ENCODE peak calls at places on chromosome 14, in seven cellular contexts. Y, D, K, L, E, A and S are unnamed samples.

GRCh38 chr14:61326847-61327246 is 5.5 kb downstream of the PRKCH start:
- DNase-seq in Y (no peak), D (no peak), K (peak), L (peak), E (peak), A (peak), S (peak)

GRCh38 chr14:52063107-52063506 is 5.8 kb downstream of the NID2 start:
- DNase-seq in Y (no peak), D (no peak), K (no peak), L (no peak), E (no peak), A (no peak), S (no peak)

GRCh38 chr14:101232340-101233015 is 328.8 kb upstream of the DIO3 start:
- DNase-seq in Y (no peak), D (no peak), K (no peak), L (no peak), E (no peak), A (no peak), S (no peak)

GRCh38 chr14:76348898-76349297 is 27.0 kb upstream of the ESRRB start:
- DNase-seq in Y (peak), D (peak), K (no peak), L (no peak), E (peak), A (no peak), S (no peak)

GRCh38 chr14:101188571-101188915 is 285.0 kb upstream of the RTL1 start:
- DNase-seq in Y (no peak), D (no peak), K (no peak), L (no peak), E (peak), A (no peak), S (no peak)

GRCh38 chr14:46490150-46490769 is 161.3 kb downstream of the RPL10L start:
- DNase-seq in Y (no peak), D (peak), K (no peak), L (no peak), E (no peak), A (no peak), S (no peak)

GRCh38 chr14:98189077-98189476 is 1082.9 kb downstream of the BCL11B start:
- DNase-seq in Y (no peak), D (no peak), K (no peak), L (no peak), E (no peak), A (no peak), S (no peak)

GRCh38 chr14:102052522-102052921 is 34.3 kb downstream of the HSP90AA1 start:
- DNase-seq in Y (no peak), D (no peak), K (no peak), L (no peak), E (no peak), A (no peak), S (no peak)

GRCh38 chr14:32129124-32129523 is 52.0 kb downstream of the ARHGAP5 start:
- DNase-seq in Y (no peak), D (no peak), K (no peak), L (no peak), E (no peak), A (no peak), S (no peak)

GRCh38 chr14:105144666-105145380 is 23.8 kb downstream of the JAG2 start:
- DNase-seq in Y (no peak), D (no peak), K (no peak), L (no peak), E (peak), A (peak), S (no peak)

GRCh38 chr14:88748288-88748687 is 44.5 kb downstream of the EML5 start:
- DNase-seq in Y (no peak), D (no peak), K (no peak), L (no peak), E (no peak), A (no peak), S (no peak)

GRCh38 chr14:50985124-50985815 is 41.0 kb upstream of the PYGL start:
- DNase-seq in Y (no peak), D (no peak), K (no peak), L (no peak), E (no peak), A (no peak), S (no peak)

GRCh38 chr14:103725001-103725682 is 9.5 kb downstream of the ZFYVE21 start:
- DNase-seq in Y (no peak), D (no peak), K (no peak), L (no peak), E (peak), A (no peak), S (no peak)

GRCh38 chr14:103725739-103726395 is 10.3 kb downstream of the ZFYVE21 start:
- DNase-seq in Y (no peak), D (no peak), K (no peak), L (no peak), E (no peak), A (no peak), S (no peak)

GRCh38 chr14:103723176-103724081 is 7.8 kb downstream of the ZFYVE21 start:
- DNase-seq in Y (no peak), D (no peak), K (no peak), L (no peak), E (no peak), A (peak), S (no peak)

GRCh38 chr14:103726474-103726873 is 10.9 kb downstream of the ZFYVE21 start:
- DNase-seq in Y (no peak), D (no peak), K (no peak), L (no peak), E (no peak), A (no peak), S (no peak)

DNA sequence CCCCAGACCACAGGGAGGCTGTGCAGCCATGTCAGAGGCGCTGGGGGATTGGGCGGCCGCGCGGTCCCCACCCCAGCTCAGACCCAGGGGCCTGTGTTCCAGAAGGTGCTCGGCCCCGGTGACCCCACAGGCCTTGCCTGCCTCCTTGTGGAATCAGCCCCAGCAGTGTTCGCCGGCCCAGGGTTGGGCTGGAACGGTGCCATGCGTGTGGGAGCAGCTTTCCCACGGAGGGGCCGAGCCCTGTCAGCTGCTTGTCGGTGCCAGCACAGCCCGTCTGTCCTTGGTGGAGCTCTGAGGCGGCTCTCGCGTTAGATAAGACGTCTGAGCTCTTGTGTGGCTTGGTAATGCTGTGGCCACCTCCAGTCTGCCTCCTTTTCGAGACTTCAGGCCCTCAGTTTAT is 8.5 kb downstream of the ZFYVE21 start:
- DNase-seq in Y (peak), D (no peak), K (peak), L (no peak), E (no peak), A (peak), S (no peak)
- TF ChIP-seq POLR2AphosphoS5 in Y (no peak), D (no peak), K (peak), L (no peak), E (peak), A (no peak), S (no peak)

GRCh38 chr14:20381341-20381740 is 32.0 kb downstream of the TEP1 start:
- DNase-seq in Y (no peak), D (no peak), K (no peak), L (no peak), E (no peak), A (no peak), S (no peak)
- H3K4me3 ChIP-seq in Y (no peak), D (no peak), K (no peak), L (no peak), E (no peak), A (no peak), S (no peak)

DNA sequence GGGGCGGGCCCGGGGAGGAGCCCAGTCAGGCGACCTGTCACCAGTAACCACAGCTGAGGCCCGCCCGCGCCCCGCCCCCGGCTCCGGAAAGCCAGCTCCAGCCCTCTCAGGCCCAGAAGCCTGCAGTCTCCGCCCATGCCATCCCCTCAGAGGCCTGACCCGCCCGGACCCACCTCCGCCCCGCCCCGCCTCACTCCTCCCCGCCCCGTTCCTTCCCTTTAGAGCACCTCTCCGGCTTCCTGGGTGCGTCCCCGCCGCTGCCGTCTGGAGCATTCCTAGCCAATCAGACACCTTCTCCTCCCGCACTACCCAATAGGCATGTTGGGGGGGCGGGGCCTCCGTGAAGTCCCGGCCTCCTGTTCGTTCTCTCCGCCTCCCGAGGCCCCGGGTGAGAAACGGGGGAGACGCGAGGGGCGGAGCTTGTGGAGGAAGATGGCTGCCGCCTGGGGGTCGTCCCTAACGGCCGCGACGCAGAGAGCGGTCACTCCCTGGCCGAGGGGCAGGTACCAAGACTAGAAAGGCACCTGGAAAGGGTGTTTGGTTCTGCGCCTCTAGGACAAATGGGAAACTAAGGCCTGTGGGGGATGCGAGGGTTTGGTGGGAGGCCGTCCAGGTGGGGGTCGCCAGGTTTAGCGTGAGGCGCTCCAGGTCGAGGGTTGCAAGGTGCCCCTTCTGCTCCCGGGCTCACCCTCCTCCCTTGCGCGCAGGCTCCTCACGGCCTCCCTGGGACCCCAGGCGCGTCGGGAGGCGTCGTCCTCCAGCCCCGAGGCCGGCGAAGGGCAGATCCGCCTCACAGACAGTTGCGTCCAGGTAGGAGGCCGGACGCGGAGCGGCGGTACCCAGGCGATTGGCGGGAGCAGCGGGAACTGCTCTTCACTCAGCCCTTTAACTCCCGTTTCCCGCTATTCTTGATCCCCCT is at the start of gene ISCA2:
- DNase-seq in Y (peak), D (peak), K (peak), L (peak), E (peak), A (peak), S (peak)
- TF ChIP-seq POLR2A in Y (peak), D (no peak), K (no peak), L (peak), E (no peak), A (no peak), S (peak)

GRCh38 chr14:69666698-69667211 is 55.4 kb downstream of the SUSD6 start:
- DNase-seq in Y (no peak), D (no peak), K (no peak), L (no peak), E (no peak), A (no peak), S (no peak)
- TF ChIP-seq POLR2AphosphoS5 in Y (no peak), D (no peak), K (no peak), L (peak), E (no peak), A (peak), S (peak)

DNA sequence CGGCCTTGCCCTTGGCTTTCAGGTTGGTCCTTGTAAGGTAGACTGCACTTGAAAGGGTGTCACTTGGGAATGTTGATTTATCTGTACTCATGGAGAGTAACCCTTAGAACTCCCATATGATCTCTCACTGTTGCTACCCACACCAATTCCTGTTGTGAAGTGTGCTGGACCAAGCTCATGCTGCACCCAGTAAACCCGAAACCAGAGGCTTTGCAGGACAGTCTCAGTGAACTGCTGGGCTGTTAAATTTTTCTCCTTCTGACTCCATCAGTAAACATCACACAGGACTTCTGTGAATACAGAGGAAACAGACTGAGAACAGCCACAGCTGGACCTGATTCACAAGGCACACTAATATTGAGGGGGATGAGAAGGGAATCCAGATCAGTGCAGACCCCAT is 783.0 kb downstream of the TMEM121 start:
- DNase-seq in Y (no peak), D (no peak), K (no peak), L (no peak), E (no peak), A (no peak), S (no peak)
- H3K4me3 ChIP-seq in Y (no peak), D (no peak), K (no peak), L (no peak), E (no peak), A (no peak), S (no peak)

GRCh38 chr14:54509546-54510501 is at the start of gene CGRRF1:
- DNase-seq in Y (peak), D (peak), K (peak), L (peak), E (peak), A (peak), S (peak)
- TF ChIP-seq POLR2A in Y (peak), D (peak), K (no peak), L (peak), E (peak), A (peak), S (peak)

GRCh38 chr14:100148837-100149731 is 10.4 kb downstream of the DEGS2 start:
- DNase-seq in Y (no peak), D (no peak), K (no peak), L (no peak), E (no peak), A (no peak), S (no peak)
- TF ChIP-seq POLR2AphosphoS5 in Y (no peak), D (no peak), K (no peak), L (no peak), E (no peak), A (no peak), S (no peak)

GRCh38 chr14:85853996-85854526 is 324.1 kb downstream of the FLRT2 start:
- DNase-seq in Y (no peak), D (no peak), K (no peak), L (no peak), E (no peak), A (no peak), S (no peak)

GRCh38 chr14:85856430-85856829 is 326.5 kb downstream of the FLRT2 start:
- DNase-seq in Y (no peak), D (no peak), K (no peak), L (no peak), E (no peak), A (no peak), S (no peak)

GRCh38 chr14:85852900-85853299 is 323.0 kb downstream of the FLRT2 start:
- DNase-seq in Y (no peak), D (no peak), K (no peak), L (no peak), E (no peak), A (no peak), S (no peak)
- H3K4me3 ChIP-seq in Y (no peak), D (no peak), K (no peak), L (no peak), E (no peak), A (no peak), S (no peak)